ENCODE peak calls at places on chromosomes 13 and 19, in four cellular contexts. J is K562, R is GM12878, D is HepG2. Z is an unnamed sample.

GRCh38 chr13:45861352-45861751 is 9.8 kb upstream of the SIAH3 start:
- DNase-seq in J (no peak), R (no peak), D (no peak), Z (no peak)

GRCh38 chr19:52936958-52937334 is 13.7 kb upstream of the ZNF888 start:
- DNase-seq in J (no peak), R (no peak), D (no peak), Z (no peak)

GRCh38 chr19:19304186-19304975 is 15.9 kb downstream of the SUGP1 start:
- DNase-seq in J (no peak), R (no peak), D (no peak), Z (no peak)

GRCh38 chr19:50818859-50819472 is 4.6 kb downstream of the KLK1 start:
- DNase-seq in J (no peak), R (no peak), D (no peak), Z (no peak)

GRCh38 chr19:52923782-52924593 is 760 bp upstream of the ZNF888 start:
- DNase-seq in J (peak), R (no peak), D (peak), Z (peak)

GRCh38 chr13:73365240-73365639 is 306.4 kb downstream of the KLF5 start:
- DNase-seq in J (no peak), R (no peak), D (no peak), Z (no peak)

GRCh38 chr13:95160112-95160906 is 140.9 kb downstream of the ABCC4 start:
- DNase-seq in J (no peak), R (no peak), D (peak), Z (no peak)

GRCh38 chr13:20503088-20504083 is 22.3 kb downstream of the CRYL1 start:
- DNase-seq in J (no peak), R (no peak), D (no peak), Z (no peak)

GRCh38 chr13:99363391-99363790 is 56.2 kb upstream of the GPR183 start:
- DNase-seq in J (no peak), R (no peak), D (no peak), Z (no peak)

GRCh38 chr19:50658438-50659317 is 9.4 kb downstream of the C19orf81 start:
- DNase-seq in J (peak), R (no peak), D (no peak), Z (peak)

GRCh38 chr13:51858433-51859247 is 3.1 kb upstream of the CCDC70 start:
- DNase-seq in J (no peak), R (no peak), D (peak), Z (no peak)

GRCh38 chr13:48801255-48801654 is 147.5 kb downstream of the CYSLTR2 start:
- DNase-seq in J (no peak), R (no peak), D (no peak), Z (no peak)

GRCh38 chr19:43306097-43306496 is 36.8 kb upstream of the PSG9 start:
- DNase-seq in J (no peak), R (no peak), D (no peak), Z (no peak)

GRCh38 chr13:33842207-33842606 is 24.3 kb downstream of the RFC3 start:
- DNase-seq in J (no peak), R (no peak), D (no peak), Z (no peak)

GRCh38 chr19:49847731-49848696 is 2.9 kb upstream of the PTOV1 start:
- DNase-seq in J (peak), R (no peak), D (no peak), Z (no peak)

GRCh38 chr19:15098505-15098904 is 8.7 kb upstream of the SYDE1 start:
- DNase-seq in J (no peak), R (no peak), D (no peak), Z (no peak)

GRCh38 chr13:83620535-83621220 is 261.6 kb downstream of the SLITRK1 start:
- DNase-seq in J (no peak), R (no peak), D (no peak), Z (no peak)

GRCh38 chr19:39969681-39970423 is 1.1 kb upstream of the PSMC4 start:
- DNase-seq in J (no peak), R (no peak), D (no peak), Z (no peak)

GRCh38 chr13:41007359-41008118 is 11.6 kb downstream of the ELF1 start:
- DNase-seq in J (no peak), R (no peak), D (peak), Z (no peak)

GRCh38 chr19:16836115-16836905 is 7.1 kb downstream of the SIN3B start:
- DNase-seq in J (no peak), R (peak), D (no peak), Z (peak)
- TF ChIP-seq ESRRA in J (no peak), R (no peak), D (no peak), Z (no peak)

GRCh38 chr19:7533925-7534480 is 1.5 kb upstream of the PNPLA6 start:
- DNase-seq in J (peak), R (peak), D (peak), Z (peak)

GRCh38 chr19:7534531-7534980 is 961 bp upstream of the PNPLA6 start:
- DNase-seq in J (peak), R (no peak), D (peak), Z (peak)

GRCh38 chr19:7535035-7535992 is at the start of gene PNPLA6:
- DNase-seq in J (peak), R (peak), D (peak), Z (peak)

GRCh38 chr19:7535993-7536685 is 622 bp downstream of the PNPLA6 start:
- DNase-seq in J (no peak), R (no peak), D (no peak), Z (no peak)

DNA sequence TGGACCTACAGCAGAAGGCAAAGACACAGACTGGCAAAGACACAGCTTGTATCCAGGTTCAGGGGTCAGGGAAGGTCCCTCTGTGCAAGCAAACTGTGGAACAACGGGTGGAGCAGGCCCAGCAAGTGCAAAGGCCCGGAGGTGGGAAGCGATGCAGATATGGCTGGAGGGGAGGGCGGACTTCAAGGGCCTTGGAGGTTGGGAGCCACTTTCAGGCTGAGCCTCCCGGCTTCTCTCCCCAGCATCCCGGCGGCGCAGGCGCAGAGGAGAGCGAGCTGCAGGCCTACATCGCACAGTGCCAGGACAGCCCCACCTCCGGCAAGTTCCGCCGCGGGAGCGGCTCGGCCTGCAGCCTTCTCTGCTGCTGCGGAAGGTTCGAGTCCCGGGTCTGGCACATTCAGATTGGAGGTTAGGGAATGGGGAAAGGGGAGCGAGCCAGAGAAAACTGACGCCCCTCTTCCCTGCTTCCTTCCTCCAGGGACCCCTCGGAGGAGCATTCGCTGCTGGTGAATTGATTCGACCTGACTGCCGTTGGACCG is 2.2 kb upstream of the PNPLA6 start:
- DNase-seq in J (no peak), R (no peak), D (no peak), Z (peak)
- TF ChIP-seq NR2C2 in J (no peak), R (no peak), D (no peak), Z (no peak)

GRCh38 chr19:58557253-58558065 is 952 bp downstream of the UBE2M start:
- DNase-seq in J (no peak), R (no peak), D (no peak), Z (no peak)

GRCh38 chr19:58556633-58557252 is 1.7 kb downstream of the UBE2M start:
- DNase-seq in J (no peak), R (no peak), D (no peak), Z (no peak)

GRCh38 chr19:58559275-58560006 is 1.0 kb upstream of the UBE2M start:
- DNase-seq in J (peak), R (peak), D (peak), Z (peak)

GRCh38 chr19:58558623-58559274 is 338 bp upstream of the UBE2M start:
- DNase-seq in J (peak), R (peak), D (peak), Z (peak)

GRCh38 chr19:58558066-58558622 is at the start of gene UBE2M:
- DNase-seq in J (peak), R (no peak), D (no peak), Z (peak)
- TF ChIP-seq MAX in J (no peak), R (no peak), D (no peak), Z (no peak)

DNA sequence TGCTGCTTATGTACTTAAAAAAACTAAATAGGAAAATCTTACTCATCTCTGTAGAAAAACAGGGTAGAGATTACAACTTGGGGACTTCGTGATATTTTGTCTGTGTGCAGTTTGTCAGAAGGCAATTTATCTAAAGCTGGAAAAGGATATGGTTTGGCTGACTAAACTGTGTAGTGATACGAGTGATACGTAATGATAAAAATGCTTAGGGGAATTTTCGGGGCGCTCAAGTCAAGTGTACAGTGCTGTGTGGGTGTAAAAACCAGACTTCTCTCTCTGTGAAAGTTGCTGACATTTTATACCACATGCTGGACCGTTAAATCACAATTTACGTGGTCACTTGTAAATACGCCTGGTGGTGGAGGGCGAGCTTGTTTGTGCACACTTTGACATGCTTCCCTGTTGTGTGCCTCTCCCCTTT is 221.7 kb downstream of the KCNRG start:
- DNase-seq in J (no peak), R (peak), D (no peak), Z (no peak)
- TF ChIP-seq ESRRA in J (no peak), R (no peak), D (no peak), Z (no peak)

GRCh38 chr13:32354040-32354439 is 38.7 kb downstream of the BRCA2 start:
- DNase-seq in J (no peak), R (no peak), D (no peak), Z (no peak)
- TF ChIP-seq NR2C2 in J (no peak), R (no peak), D (no peak), Z (no peak)

GRCh38 chr13:28031220-28031903 is 42.9 kb upstream of the URAD start:
- DNase-seq in J (no peak), R (no peak), D (no peak), Z (no peak)
- TF ChIP-seq MAX in J (no peak), R (no peak), D (no peak), Z (no peak)

GRCh38 chr19:55467236-55468053 is 2.9 kb upstream of the C19orf85 start:
- DNase-seq in J (peak), R (no peak), D (peak), Z (peak)
- TF ChIP-seq ESRRA in J (peak), R (no peak), D (no peak), Z (no peak)

DNA sequence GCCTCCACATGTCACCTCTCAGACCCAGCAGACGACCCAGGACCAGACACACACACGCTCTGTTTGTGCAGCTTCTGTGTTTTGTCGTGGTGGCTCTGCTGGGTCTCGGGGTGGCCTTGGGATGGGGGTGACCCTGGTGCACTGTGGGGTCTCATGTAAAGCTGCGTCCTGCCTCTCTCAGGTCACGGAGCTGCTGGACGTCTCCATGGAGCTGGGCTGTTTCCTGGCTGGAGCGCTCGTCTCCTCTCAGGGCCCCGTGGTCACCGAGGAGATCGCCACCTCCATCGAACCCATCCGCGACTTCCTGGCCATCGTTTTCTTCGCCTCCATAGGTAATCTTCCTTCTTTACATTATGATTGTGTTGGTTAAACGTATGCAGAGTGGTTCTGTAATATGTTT is 45.4 kb upstream of the TFDP1 start:
- DNase-seq in J (no peak), R (no peak), D (no peak), Z (no peak)
- TF ChIP-seq NR2C2 in J (no peak), R (no peak), D (no peak), Z (no peak)

GRCh38 chr13:93698016-93698613 is 471.5 kb downstream of the GPC6 start:
- DNase-seq in J (no peak), R (no peak), D (no peak), Z (no peak)

DNA sequence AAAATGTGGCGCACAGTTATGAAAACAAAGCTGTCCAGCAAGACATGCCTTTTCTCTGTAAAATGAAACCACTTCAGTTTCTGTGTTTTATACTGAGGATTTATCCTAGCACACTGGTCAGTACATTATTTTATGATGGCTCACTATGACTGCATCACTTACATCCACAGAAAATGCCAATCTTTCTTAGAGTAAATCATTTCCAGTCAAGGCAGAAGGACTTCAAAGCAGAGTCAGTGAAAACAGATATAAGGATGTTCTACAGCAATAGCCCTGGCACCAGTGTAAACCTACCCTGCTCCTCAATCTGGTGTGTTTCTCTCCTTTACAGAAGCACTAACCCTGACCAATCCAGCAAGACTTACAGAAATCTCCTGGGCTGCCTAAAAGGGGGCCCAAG is 473.5 kb downstream of the GPC6 start:
- DNase-seq in J (no peak), R (no peak), D (no peak), Z (no peak)
- TF ChIP-seq MAX in J (no peak), R (no peak), D (no peak), Z (no peak)

DNA sequence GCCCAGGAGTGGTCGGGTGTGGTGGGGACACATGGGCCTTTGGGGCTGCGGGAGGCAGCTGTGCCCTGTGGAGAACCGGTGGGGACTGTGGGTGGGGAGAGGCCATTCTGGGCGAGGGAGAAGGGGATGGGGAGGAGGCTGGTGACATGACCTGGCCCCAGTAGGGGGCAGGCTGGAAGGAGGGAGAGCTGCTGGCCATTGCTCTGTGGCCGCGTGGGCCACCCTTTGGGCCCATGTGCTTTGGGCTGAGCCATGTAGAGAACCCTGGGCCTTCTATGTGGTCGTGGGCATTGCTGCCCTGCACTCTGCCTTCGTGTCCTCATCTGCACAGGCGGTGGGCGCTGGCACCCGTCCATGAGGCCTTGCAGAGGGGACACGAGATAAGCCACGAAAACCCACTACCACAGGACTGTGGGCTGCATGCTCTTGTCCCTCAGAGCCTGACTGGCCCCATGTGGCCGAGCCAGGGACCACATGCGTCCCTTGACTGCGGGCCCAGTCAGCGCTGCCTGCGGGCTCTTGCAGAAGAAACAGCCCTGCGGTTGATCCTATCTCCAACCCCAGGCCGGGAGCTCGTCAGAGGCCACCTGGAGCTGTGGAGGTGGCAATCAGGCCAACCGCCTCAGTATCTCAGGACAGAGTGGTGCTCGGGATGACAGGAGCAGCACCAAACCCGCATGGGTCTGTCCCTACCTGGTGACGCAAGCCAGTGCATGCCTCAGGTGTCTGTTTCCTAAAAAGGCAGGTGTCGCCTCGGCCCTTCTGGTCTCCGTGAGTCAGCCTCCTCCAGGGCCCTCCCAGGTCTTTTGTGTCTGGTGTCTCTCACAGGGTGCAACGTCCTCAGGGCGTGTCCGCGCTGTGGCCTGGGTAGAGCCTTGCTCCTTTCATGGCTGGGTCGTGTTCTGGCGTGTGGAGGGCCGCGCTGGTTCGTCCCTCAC is 14.3 kb downstream of the FZR1 start:
- DNase-seq in J (peak), R (no peak), D (no peak), Z (peak)
- TF ChIP-seq ESRRA in J (peak), R (no peak), D (no peak), Z (no peak)

Z was measured in WTC11.